ENCODE peak calls at places on chromosomes 2 and 18, in ten cellular contexts. Q is CD4-positive, CD25-positive, alpha-beta regulatory T cell; U is suprapubic skin; Y is CD8-positive, alpha-beta T cell; W is fibroblast of the aortic adventitia; N is body of pancreas; J is BJ; I is upper lobe of left lung; L is left lung; K is ovary. O is an unnamed sample.
A peak's percentile ranks its signal among the peaks of the same experiment; 100 is the strongest.

GRCh38 chr2:108367014-108367413 is 10.7 kb upstream of the SULT1C4 start:
- DNase-seq in Q (no peak), N (no peak), L (no peak), K (no peak), U (no peak), J (no peak), Y (no peak), I (no peak), W (no peak), O (no peak)

GRCh38 chr2:204219196-204219595 is 282.6 kb downstream of the ICOS start:
- DNase-seq in N (no peak), I (no peak), Y (no peak), U (no peak), L (no peak), Q (no peak), J (no peak), W (no peak), K (no peak), O (no peak)

GRCh38 chr2:169069341-169069740 is at the start of gene DHRS9:
- DNase-seq in I (peak; percentile 74), N (no peak), U (no peak), Y (no peak), J (no peak), K (no peak), L (peak; percentile 77), W (peak; percentile 26), Q (no peak), O (no peak)

GRCh38 chr2:53724511-53724910 is 43.1 kb upstream of the CHAC2 start:
- DNase-seq in U (no peak), Q (no peak), L (no peak), W (peak; percentile 54), J (peak; percentile 33), Y (no peak), N (no peak), I (no peak), K (no peak), O (no peak)

GRCh38 chr2:47293967-47294366 is 109.0 kb upstream of the MSH2 start:
- DNase-seq in J (no peak), N (no peak), I (peak; percentile 37), K (no peak), U (no peak), Y (no peak), W (no peak), Q (no peak), L (no peak), O (no peak)

GRCh38 chr2:152462591-152463178 is 127.7 kb downstream of the FMNL2 start:
- DNase-seq in U (no peak), L (no peak), W (no peak), N (no peak), Q (no peak), I (no peak), J (no peak), K (no peak), Y (no peak), O (no peak)

GRCh38 chr2:42863751-42864150 is 71.4 kb upstream of the HAAO start:
- DNase-seq in U (peak; percentile 48), N (no peak), K (no peak), Q (no peak), L (no peak), W (no peak), I (no peak), J (no peak), Y (no peak), O (no peak)

GRCh38 chr2:175461839-175462238 is 280.3 kb upstream of the ATP5MC3 start:
- DNase-seq in I (no peak), J (no peak), L (no peak), W (no peak), N (no peak), Q (no peak), U (no peak), Y (no peak), K (no peak), O (no peak)

GRCh38 chr2:66854304-66854703 is 419.4 kb downstream of the MEIS1 start:
- DNase-seq in Q (no peak), J (no peak), L (no peak), I (no peak), U (no peak), Y (no peak), W (no peak), K (no peak), N (no peak), O (no peak)

GRCh38 chr18:45169610-45170009 is 445.7 kb upstream of the SLC14A2 start:
- DNase-seq in I (no peak), Y (no peak), K (no peak), J (peak; percentile 70), N (peak; percentile 10), L (no peak), Q (no peak), W (peak; percentile 98), U (peak; percentile 73), O (no peak)

GRCh38 chr2:191629001-191629453 is 48.9 kb upstream of the NABP1 start:
- DNase-seq in I (no peak), W (no peak), J (no peak), K (no peak), Q (no peak), U (no peak), Y (no peak), N (no peak), L (no peak), O (no peak)
- H3K4me3 ChIP-seq in I (no peak overlapping the region), W (no peak overlapping the region), J (no peak overlapping the region), K (no peak overlapping the region), Q (peak overlapping the region; percentile 74), U (no peak overlapping the region), Y (no peak overlapping the region), N (no peak overlapping the region), L (no peak overlapping the region), O (no peak overlapping the region)

GRCh38 chr2:199985625-199986207 is 30.3 kb downstream of the MAIP1 start:
- DNase-seq in K (peak; percentile 38), J (no peak), U (no peak), Q (peak; percentile 7), N (peak; percentile 81), Y (peak; percentile 14), I (peak; percentile 68), L (no peak), W (peak; percentile 65), O (peak; percentile 44)

GRCh38 chr2:199988176-199988575 is 32.8 kb downstream of the MAIP1 start:
- DNase-seq in Y (no peak), J (no peak), W (peak; percentile 44), I (no peak), K (no peak), U (no peak), L (no peak), Q (no peak), N (no peak), O (no peak)

GRCh38 chr2:199989822-199990221 is 34.4 kb downstream of the MAIP1 start:
- DNase-seq in J (no peak), I (no peak), W (no peak), L (no peak), U (no peak), N (no peak), Y (no peak), K (no peak), Q (no peak), O (no peak)

GRCh38 chr2:199983534-199983933 is 28.2 kb downstream of the MAIP1 start:
- DNase-seq in L (no peak), I (no peak), W (no peak), Q (no peak), Y (no peak), J (no peak), K (no peak), U (no peak), N (no peak), O (no peak)

DNA sequence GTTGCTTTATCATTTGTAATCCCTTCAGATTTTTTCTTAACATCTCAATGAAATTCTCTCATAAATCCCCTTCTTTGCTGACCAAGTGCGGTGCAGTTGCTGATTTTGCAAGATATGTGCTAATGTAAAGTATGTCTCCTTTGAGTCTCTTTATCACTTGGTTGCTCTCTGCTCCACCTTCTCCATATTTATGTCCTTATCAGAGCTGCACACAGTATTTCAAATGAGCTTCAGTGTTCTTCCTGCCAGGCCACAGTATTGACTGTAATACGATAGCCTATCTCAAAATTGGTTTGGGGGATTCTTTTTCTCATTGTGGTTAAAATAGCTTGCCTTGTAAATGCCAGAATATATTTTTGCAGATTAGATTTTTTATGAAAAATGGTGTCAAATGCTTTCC is 32.2 kb downstream of the MAIP1 start:
- DNase-seq in K (no peak), W (peak; percentile 13), Y (no peak), N (no peak), I (no peak), J (no peak), Q (no peak), L (no peak), U (no peak), O (no peak)
- H3K4me3 ChIP-seq in K (no peak overlapping the region), W (no peak overlapping the region), Y (no peak overlapping the region), N (no peak overlapping the region), I (no peak overlapping the region), J (no peak overlapping the region), Q (no peak overlapping the region), L (no peak overlapping the region), U (no peak overlapping the region), O (no peak overlapping the region)

GRCh38 chr2:144048631-144049060 is 471.3 kb downstream of the ZEB2 start:
- DNase-seq in U (no peak), Q (no peak), N (no peak), I (no peak), L (peak; percentile 9), W (no peak), J (no peak), K (no peak), Y (no peak), O (no peak)
- H3K4me3 ChIP-seq in U (no peak overlapping the region), Q (no peak overlapping the region), N (no peak overlapping the region), I (no peak overlapping the region), L (no peak overlapping the region), W (no peak overlapping the region), J (no peak overlapping the region), K (no peak overlapping the region), Y (no peak overlapping the region), O (no peak overlapping the region)

DNA sequence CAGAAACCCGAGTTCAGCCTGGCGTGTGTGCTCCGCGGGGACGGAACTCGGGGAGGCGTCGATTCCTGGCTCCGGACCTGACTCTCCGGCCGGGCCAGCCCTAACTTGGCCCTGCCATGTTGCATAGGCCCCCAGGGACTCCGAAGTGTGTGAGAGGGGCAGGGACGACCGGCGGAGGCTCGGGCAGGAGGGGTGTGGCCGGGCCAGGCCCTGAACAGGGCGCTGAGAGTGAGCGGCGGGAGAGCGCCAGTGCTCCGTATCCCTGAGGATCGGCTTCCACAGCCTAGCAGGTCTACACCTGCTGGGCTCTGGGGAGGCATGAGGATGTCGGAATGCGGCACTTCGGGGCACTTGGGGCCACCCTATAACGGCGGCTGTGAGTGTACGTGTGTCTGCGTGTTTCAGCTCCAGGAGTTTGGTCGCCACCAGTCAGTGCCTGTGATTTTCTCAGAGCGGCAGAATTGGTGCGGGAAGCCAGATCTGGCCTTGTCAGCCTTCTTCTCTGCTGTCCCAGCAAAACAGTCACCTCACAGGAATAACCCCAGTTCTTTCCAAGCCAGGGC is 846 bp downstream of the KCNK3 start:
- DNase-seq in L (no peak), N (peak; percentile 49), I (no peak), W (no peak), Y (no peak), Q (no peak), K (peak; percentile 27), U (no peak), J (no peak), O (no peak)
- H3K4me3 ChIP-seq in L (no peak overlapping the region), N (peak overlapping the region; percentile 35), I (peak overlapping the region; percentile 50), W (peak overlapping the region; percentile 22), Y (no peak overlapping the region), Q (no peak overlapping the region), K (peak overlapping the region; percentile 28), U (peak overlapping the region; percentile 48), J (peak overlapping the region; percentile 5), O (peak overlapping the region; percentile 61)

DNA sequence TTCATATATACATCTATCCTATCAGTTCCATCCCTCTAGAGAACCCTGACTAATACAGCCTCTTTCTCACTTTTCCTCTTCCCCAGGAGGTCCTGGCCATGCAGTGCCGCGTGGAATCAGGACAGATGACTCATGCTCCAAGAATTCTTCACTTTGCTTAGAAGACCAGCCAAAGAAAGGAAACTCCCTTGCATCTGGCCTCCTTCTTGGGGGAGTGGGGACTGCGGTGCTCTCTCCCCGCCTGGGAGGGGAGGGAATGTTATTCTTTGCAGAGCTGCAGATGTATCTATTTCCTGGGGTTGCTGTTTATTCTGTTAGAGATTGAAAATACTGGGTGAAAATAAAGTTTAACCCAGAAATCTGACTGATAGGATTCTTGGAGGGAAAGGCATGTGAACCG is 111.5 kb upstream of the SH3BP4 start:
- DNase-seq in N (peak; percentile 39), U (no peak), J (peak; percentile 75), I (no peak), L (no peak), W (peak; percentile 97), Q (no peak), K (peak; percentile 64), Y (no peak), O (no peak)
- H3K4me3 ChIP-seq in N (no peak overlapping the region), U (no peak overlapping the region), J (no peak overlapping the region), I (no peak overlapping the region), L (no peak overlapping the region), W (no peak overlapping the region), Q (no peak overlapping the region), K (no peak overlapping the region), Y (no peak overlapping the region), O (no peak overlapping the region)

O was measured in left ventricle myocardium inferior.